ENCODE peak calls at places on chromosomes 13 and 19, in four cellular contexts. Q is fibroblast of pulmonary artery, C is IMR-90, B is heart right ventricle. E is an unnamed sample.

GRCh38 chr13:75312884-75313520 is 169.0 kb downstream of the TBC1D4 start:
- DNase-seq in Q (no peak), C (no peak), B (no peak), E (no peak)

GRCh38 chr13:21074601-21075302 is 13.4 kb upstream of the LATS2 start:
- DNase-seq in Q (no peak), C (no peak), B (peak; percentile 32), E (no peak)

GRCh38 chr19:38134538-38135149 is 89.4 kb downstream of the DPF1 start:
- DNase-seq in Q (peak; percentile 60), C (peak; percentile 37), B (peak; percentile 15), E (peak; percentile 64)

GRCh38 chr19:6639439-6639838 is 30.5 kb downstream of the TNFSF14 start:
- DNase-seq in Q (no peak), C (no peak), B (no peak), E (no peak)

GRCh38 chr19:54162884-54163283 is 3.4 kb upstream of the LENG1 start:
- DNase-seq in Q (no peak), C (no peak), B (no peak), E (no peak)

GRCh38 chr13:36848228-36848982 is 29.4 kb downstream of the RFXAP start:
- DNase-seq in Q (peak; percentile 14), C (peak; percentile 19), B (no peak), E (peak; percentile 39)

GRCh38 chr13:64937302-64937701 is 2292.8 kb downstream of the PCDH9 start:
- DNase-seq in Q (no peak), C (no peak), B (no peak), E (no peak)

GRCh38 chr19:42272535-42272897 is 3.5 kb downstream of the CIC start:
- DNase-seq in Q (no peak), C (no peak), B (no peak), E (no peak)

GRCh38 chr19:5339950-5340636 is 519 bp downstream of the PTPRS start:
- DNase-seq in Q (no peak), C (no peak), B (no peak), E (no peak)

GRCh38 chr19:10701955-10702307 is 692 bp downstream of the QTRT1 start:
- DNase-seq in Q (no peak), C (no peak), B (no peak), E (no peak)

GRCh38 chr19:55091955-55092354 is 16.3 kb downstream of the EPS8L1 start:
- DNase-seq in Q (no peak), C (no peak), B (no peak), E (no peak)

GRCh38 chr19:10587022-10587838 is at the start of gene AP1M2:
- DNase-seq in Q (no peak), C (no peak), B (no peak), E (no peak)

GRCh38 chr19:7554990-7555864 is 19.7 kb downstream of the PNPLA6 start:
- DNase-seq in Q (no peak), C (no peak), B (no peak), E (no peak)

GRCh38 chr19:48127561-48127960 is 16.9 kb upstream of the PLA2G4C start:
- DNase-seq in Q (no peak), C (no peak), B (no peak), E (no peak)

GRCh38 chr19:54316746-54317107 is 3.8 kb upstream of the LILRA5 start:
- DNase-seq in Q (no peak), C (no peak), B (no peak), E (no peak)

GRCh38 chr19:5588441-5588840 is 20.7 kb upstream of the TINCR start:
- DNase-seq in Q (no peak), C (no peak), B (no peak), E (peak; percentile 61)

GRCh38 chr13:30808600-30808999 is 73.3 kb downstream of the ALOX5AP start:
- DNase-seq in Q (no peak), C (no peak), B (no peak), E (peak; percentile 32)

GRCh38 chr13:23634897-23635296 is 64.7 kb downstream of the TNFRSF19 start:
- DNase-seq in Q (no peak), C (no peak), B (no peak), E (no peak)

GRCh38 chr13:36549126-36549702 is 116.9 kb downstream of the CCNA1 start:
- DNase-seq in Q (no peak), C (no peak), B (no peak), E (no peak)

GRCh38 chr13:111460548-111461444 is 140.4 kb downstream of the TEX29 start:
- DNase-seq in Q (peak; percentile 42), C (peak; percentile 47), B (peak; percentile 31), E (peak; percentile 61)

GRCh38 chr13:64538711-64539110 is 2691.4 kb downstream of the PCDH9 start:
- DNase-seq in Q (no peak), C (peak; percentile 13), B (no peak), E (no peak)

GRCh38 chr13:101829484-101829883 is 377.0 kb downstream of the ITGBL1 start:
- DNase-seq in Q (no peak), C (no peak), B (no peak), E (peak; percentile 37)

GRCh38 chr13:77565635-77566034 is 30.1 kb downstream of the SCEL start:
- DNase-seq in Q (peak; percentile 61), C (peak; percentile 9), B (no peak), E (peak; percentile 71)

GRCh38 chr19:12872941-12873890 is 8.0 kb downstream of the DNASE2 start:
- DNase-seq in Q (peak; percentile 75), C (peak; percentile 37), B (peak; percentile 24), E (peak; percentile 62)
- TF ChIP-seq CTCF in Q (no peak), C (no peak), B (peak; percentile 13), E (no peak)

GRCh38 chr19:15450528-15450890 is 753 bp upstream of the WIZ start:
- DNase-seq in Q (no peak), C (no peak), B (no peak), E (no peak)

GRCh38 chr19:15452111-15453047 is 2.6 kb upstream of the WIZ start:
- DNase-seq in Q (peak; percentile 86), C (peak; percentile 58), B (peak; percentile 91), E (peak; percentile 95)

GRCh38 chr19:15454371-15454800 is 4.6 kb upstream of the WIZ start:
- DNase-seq in Q (no peak), C (no peak), B (no peak), E (no peak)

GRCh38 chr19:15453906-15454305 is 4.2 kb upstream of the WIZ start:
- DNase-seq in Q (no peak), C (no peak), B (no peak), E (no peak)

GRCh38 chr19:15453091-15453498 is 3.3 kb upstream of the WIZ start:
- DNase-seq in Q (no peak), C (no peak), B (no peak), E (no peak)
- H3K4me3 ChIP-seq in Q (peak overlapping the region; percentile 53), C (peak overlapping the region; percentile 24), B (peak overlapping the region; percentile 59), E (peak overlapping the region; percentile 60)

DNA sequence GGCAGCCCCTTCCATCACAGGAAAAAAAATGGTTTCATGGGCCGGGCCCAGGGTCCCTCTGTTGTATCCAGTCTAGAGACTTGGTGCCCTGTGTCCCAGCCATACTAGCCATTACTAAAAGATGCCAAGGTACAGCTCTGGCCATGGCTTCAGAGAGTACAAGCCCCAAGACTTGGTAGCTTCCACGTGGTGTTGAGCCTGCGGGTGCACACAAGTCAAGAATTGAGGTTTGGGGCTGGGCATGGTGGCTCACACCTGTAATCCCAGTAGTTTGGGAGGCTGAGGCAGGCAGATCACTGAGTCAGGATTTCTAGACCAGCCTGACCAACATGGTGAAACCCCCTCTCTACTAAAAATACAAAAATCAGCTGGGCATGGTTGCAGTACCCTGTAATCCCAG is 214.3 kb downstream of the LIG4 start:
- DNase-seq in Q (no peak), C (no peak), B (no peak), E (no peak)
- TF ChIP-seq CTCF in Q (no peak), C (no peak), B (no peak), E (no peak)

GRCh38 chr13:113006660-113007059 is 37.6 kb downstream of the MCF2L start:
- DNase-seq in Q (no peak), C (no peak), B (no peak), E (no peak)

GRCh38 chr13:113008841-113009240 is 39.8 kb downstream of the MCF2L start:
- DNase-seq in Q (no peak), C (no peak), B (no peak), E (no peak)

GRCh38 chr13:113013303-113013702 is 44.3 kb downstream of the MCF2L start:
- DNase-seq in Q (no peak), C (no peak), B (no peak), E (no peak)

GRCh38 chr13:113010510-113010865 is 41.5 kb downstream of the MCF2L start:
- DNase-seq in Q (no peak), C (no peak), B (no peak), E (no peak)

DNA sequence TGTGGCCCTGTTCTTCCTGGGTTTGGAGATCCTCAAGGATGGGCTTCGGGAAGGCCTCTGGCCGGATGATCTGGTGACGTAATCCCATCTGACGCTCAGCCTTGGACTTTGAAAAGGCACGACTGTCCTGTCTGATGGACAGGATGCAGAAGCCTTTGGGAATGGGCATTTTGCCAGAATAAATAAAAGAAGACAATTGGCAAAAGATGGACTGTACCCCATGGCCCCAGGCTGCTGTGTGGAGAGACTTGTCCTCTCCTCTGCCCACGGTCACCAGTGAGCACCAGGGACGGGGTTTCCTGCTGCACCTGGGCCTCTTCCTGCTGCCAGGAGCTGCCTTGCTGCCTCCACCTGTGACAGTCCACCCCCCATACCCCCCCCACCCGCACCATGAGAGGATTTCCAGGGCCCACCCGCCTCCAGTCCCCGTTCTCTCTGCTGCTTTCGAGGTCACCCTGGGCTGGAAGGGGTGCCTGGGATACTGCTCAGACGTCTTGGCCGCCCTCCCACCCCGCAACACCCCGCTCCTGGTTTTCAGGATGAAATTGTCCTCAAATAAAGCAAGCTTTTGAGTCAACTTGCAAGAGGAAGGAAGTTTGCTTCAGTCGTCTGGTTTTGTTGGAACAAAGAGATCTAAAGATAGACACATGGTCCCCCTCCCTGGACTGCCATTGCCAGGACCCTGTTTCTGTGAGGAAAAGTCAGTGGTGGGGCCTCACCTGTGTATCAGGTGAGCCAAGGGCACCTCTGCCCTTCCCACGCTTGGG is 40.9 kb downstream of the MCF2L start:
- DNase-seq in Q (peak; percentile 38), C (no peak), B (no peak), E (no peak)
- H3K4me3 ChIP-seq in Q (no peak overlapping the region), C (no peak overlapping the region), B (no peak overlapping the region), E (no peak overlapping the region)

GRCh38 chr19:29118384-29118783 is 94.6 kb downstream of the UQCRFS1 start:
- DNase-seq in Q (no peak), C (no peak), B (no peak), E (no peak)

GRCh38 chr19:29120471-29120870 is 92.5 kb downstream of the UQCRFS1 start:
- DNase-seq in Q (no peak), C (no peak), B (no peak), E (no peak)

GRCh38 chr19:29122185-29122584 is 90.8 kb downstream of the UQCRFS1 start:
- DNase-seq in Q (no peak), C (no peak), B (no peak), E (no peak)

GRCh38 chr19:29119582-29119981 is 93.4 kb downstream of the UQCRFS1 start:
- DNase-seq in Q (no peak), C (no peak), B (no peak), E (no peak)

DNA sequence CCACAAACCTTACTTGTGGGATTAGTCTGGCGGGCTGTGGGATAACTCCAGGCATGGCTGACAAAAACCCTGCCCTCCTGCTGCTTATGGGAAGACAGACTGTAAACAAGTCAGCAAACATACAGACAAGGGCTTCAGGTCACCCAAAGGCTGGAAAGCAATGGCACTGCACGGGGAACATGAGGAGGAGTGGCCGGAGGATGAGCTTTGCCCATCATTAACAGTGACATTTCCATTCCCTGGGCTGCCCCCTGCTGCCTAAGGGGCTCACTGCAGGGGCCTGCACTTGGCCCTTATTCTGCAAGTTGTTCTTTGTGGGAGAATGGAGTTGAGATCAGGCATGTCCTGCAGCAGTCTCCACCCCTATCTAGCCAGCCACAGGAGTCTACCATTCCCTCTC is 91.3 kb downstream of the UQCRFS1 start:
- DNase-seq in Q (no peak), C (no peak), B (no peak), E (no peak)
- TF ChIP-seq CTCF in Q (peak; percentile 24), C (peak; percentile 44), B (peak; percentile 37), E (peak; percentile 13)

GRCh38 chr13:48411281-48412099 is 1.4 kb downstream of the LPAR6 start:
- DNase-seq in Q (no peak), C (peak; percentile 21), B (no peak), E (peak; percentile 28)
- H3K4me3 ChIP-seq in Q (peak overlapping the region; percentile 64), C (peak overlapping the region; percentile 90), B (peak overlapping the region; percentile 67), E (peak overlapping the region; percentile 74)

E was measured in choroid plexus epithelial cell.